ENCODE peak calls at places on chromosome 21, in four cellular contexts. X is IMR-90, A is neuronal stem cell, N is H9. U is an unnamed sample.

GRCh38 chr21:37562920-37563640 is 196.5 kb downstream of the DYRK1A start:
- DNase-seq in N (no peak), X (no peak), A (no peak), U (peak; percentile 13)

GRCh38 chr21:20639026-20639425 is 359.2 kb upstream of the NCAM2 start:
- DNase-seq in N (no peak), X (no peak), A (no peak), U (no peak)

GRCh38 chr21:42671778-42672593 is 18.6 kb downstream of the PDE9A start:
- DNase-seq in A (no peak), X (no peak), N (no peak), U (no peak)

GRCh38 chr21:42261832-42262200 is 42.9 kb downstream of the ABCG1 start:
- DNase-seq in X (no peak), N (no peak), A (no peak), U (no peak)

GRCh38 chr21:42079008-42079938 is 8.2 kb downstream of the UMODL1 start:
- DNase-seq in N (no peak), A (no peak), X (no peak), U (no peak)

GRCh38 chr21:41418956-41419680 is 6.9 kb upstream of the MX1 start:
- DNase-seq in N (no peak), A (no peak), X (no peak), U (no peak)

GRCh38 chr21:45029298-45029967 is 44.9 kb upstream of the ADARB1 start:
- DNase-seq in N (peak; percentile 64), X (no peak), A (no peak), U (no peak)

GRCh38 chr21:43340491-43341348 is 86.2 kb downstream of the SIK1 start:
- DNase-seq in N (no peak), X (peak; percentile 95), A (no peak), U (peak; percentile 50)

GRCh38 chr21:22319435-22319834 is 1321.2 kb downstream of the NCAM2 start:
- DNase-seq in X (no peak), A (no peak), N (no peak), U (no peak)

GRCh38 chr21:14843991-14844390 is 220.8 kb downstream of the NRIP1 start:
- DNase-seq in N (no peak), X (peak; percentile 53), A (no peak), U (peak; percentile 47)

GRCh38 chr21:26835027-26835713 is 10.0 kb downstream of the ADAMTS1 start:
- DNase-seq in A (no peak), N (no peak), X (peak; percentile 85), U (peak; percentile 87)

GRCh38 chr21:36508948-36509347 is 29.0 kb upstream of the CLDN14 start:
- DNase-seq in X (no peak), A (no peak), N (no peak), U (no peak)

GRCh38 chr21:39518845-39519205 is 67.1 kb downstream of the SH3BGR start:
- DNase-seq in A (no peak), N (no peak), X (no peak), U (no peak)

GRCh38 chr21:29343517-29343916 is 44.8 kb downstream of the BACH1 start:
- DNase-seq in N (no peak), X (peak; percentile 94), A (no peak), U (peak; percentile 48)

GRCh38 chr21:31873696-31874599 is 1.1 kb downstream of the HUNK start:
- DNase-seq in A (peak; percentile 62), N (peak; percentile 60), X (peak; percentile 33), U (peak; percentile 73)
- H3K14ac ChIP-seq in A (peak overlapping the region; percentile 77), N (peak overlapping the region; percentile 79), X (peak overlapping the region; percentile 63), U (peak overlapping the region; percentile 80)

GRCh38 chr21:31659286-31660133 is at the start of gene SOD1:
- DNase-seq in N (peak; percentile 94), X (peak; percentile 89), A (peak; percentile 84), U (peak; percentile 89)
- H3K14ac ChIP-seq in N (peak within 1 kb of the TSS; percentile 74), X (peak within 1 kb of the TSS; percentile 97), A (peak within 1 kb of the TSS; percentile 99), U (peak within 1 kb of the TSS; percentile 87)

GRCh38 chr21:25734654-25735220 is at the start of the genes ATP5PF and GABPA:
- DNase-seq in A (peak; percentile 97), X (peak; percentile 99), N (peak; percentile 98), U (peak; percentile 98)

GRCh38 chr21:25733859-25734653 is 648 bp downstream of the ATP5PF start:
- DNase-seq in A (no peak), X (peak; percentile 35), N (no peak), U (peak; percentile 26)

GRCh38 chr21:25732091-25732760 is 2.5 kb downstream of the ATP5PF start:
- DNase-seq in N (no peak), A (no peak), X (no peak), U (peak; percentile 95)

GRCh38 chr21:25735221-25735894 is 586 bp downstream of the GABPA start:
- DNase-seq in N (peak; percentile 91), X (peak; percentile 88), A (peak; percentile 77), U (no peak)

DNA sequence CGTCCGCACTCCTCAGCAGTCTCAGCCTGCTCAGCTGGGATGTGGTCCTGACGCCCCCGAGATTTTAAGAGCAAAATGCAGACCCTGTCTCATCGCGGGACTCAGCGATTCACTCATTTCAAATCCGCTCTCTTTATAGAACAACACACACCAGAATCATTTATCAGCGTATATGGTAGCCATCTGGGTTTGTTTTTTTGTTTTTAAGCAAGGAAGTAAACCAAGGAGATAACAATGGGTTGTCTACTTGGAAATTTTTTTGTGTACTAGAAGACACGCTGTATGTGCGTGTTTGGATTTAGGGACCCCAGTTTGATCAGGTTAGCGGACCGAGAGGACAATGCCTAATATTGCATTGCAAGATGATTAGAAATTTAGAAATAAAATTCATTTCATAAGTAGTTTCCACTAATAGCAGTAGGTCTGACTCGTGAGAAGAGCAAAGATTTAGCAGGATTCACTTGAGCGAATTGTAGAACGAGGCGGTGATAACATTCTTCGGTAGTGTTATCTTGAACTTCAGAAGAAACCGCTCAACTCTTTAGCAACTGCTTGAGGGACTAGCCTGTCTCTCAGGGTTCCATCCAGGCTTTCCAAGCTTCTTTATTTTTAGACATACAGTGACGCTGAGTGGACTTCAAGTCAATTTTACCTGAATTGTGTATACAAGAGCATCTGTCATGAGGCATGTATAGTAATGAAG is 1.3 kb downstream of the GABPA start:
- DNase-seq in N (no peak), X (peak; percentile 42), A (no peak), U (peak; percentile 79)
- H3K14ac ChIP-seq in N (peak overlapping the region; percentile 49), X (peak overlapping the region; percentile 87), A (peak overlapping the region; percentile 89), U (peak overlapping the region; percentile 23)

GRCh38 chr21:33642027-33642895 is at the start of gene ITSN1:
- DNase-seq in N (peak; percentile 99), X (peak; percentile 99), A (peak; percentile 100), U (peak; percentile 99)
- H3K14ac ChIP-seq in N (peak within 1 kb of the TSS; percentile 96), X (peak within 1 kb of the TSS; percentile 99), A (peak within 1 kb of the TSS; percentile 51), U (peak within 1 kb of the TSS; percentile 93)

DNA sequence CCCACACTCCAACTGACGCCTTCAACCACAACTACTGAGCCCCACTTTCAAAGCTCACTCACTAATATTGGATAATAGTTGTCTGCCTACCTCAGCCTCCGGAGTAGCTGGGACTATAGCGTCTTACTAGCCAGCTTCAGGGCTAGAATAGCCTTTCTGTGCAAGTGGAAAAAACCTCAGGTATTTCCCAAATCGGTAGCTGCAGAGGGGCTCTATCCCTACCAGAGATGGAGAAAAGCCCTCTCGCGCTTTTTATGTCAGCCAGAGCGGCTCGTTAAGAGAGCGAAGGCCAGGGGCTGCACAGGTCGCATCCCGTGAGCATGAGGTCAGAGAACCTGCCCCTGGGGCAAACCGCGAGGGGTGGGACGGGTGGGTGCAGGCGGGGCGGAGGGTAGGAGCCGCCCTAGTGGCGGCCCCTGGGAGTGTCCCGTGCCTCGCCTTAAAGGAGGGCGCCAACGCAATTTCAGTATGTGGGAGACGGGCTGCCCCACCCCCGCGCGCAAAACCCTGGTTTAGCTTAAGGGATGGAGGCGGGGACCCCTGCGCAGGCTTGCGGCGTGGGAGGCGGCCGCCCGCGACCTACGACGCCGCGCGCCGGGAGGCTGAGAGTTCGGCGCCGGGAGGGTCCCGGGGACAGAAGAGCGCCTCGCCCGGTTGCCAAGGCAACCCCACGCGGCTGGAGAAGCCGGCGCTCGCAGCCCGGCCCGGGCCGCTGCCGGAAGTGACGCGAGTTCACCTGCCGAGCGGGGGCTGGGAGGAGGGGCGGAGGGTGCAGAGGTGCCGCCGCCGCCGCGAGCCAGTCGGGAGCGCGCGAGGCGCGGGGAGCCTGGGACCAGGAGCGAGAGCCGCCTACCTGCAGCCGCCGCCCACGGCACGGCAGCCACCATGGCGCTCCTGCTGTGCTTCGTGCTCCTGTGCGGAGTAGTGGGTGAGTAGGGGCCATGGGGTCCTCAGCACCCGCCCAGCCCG is at the start of gene CXADR:
- DNase-seq in N (peak; percentile 93), A (peak; percentile 92), X (no peak), U (peak; percentile 39)
- H3K14ac ChIP-seq in N (peak within 1 kb of the TSS; percentile 94), A (peak within 1 kb of the TSS; percentile 87), X (no peak within 1 kb of the TSS), U (peak within 1 kb of the TSS; percentile 89)

GRCh38 chr21:34889537-34890257 is 159.4 kb downstream of the RUNX1 start:
- DNase-seq in A (no peak), X (peak; percentile 77), N (peak; percentile 51), U (peak; percentile 84)
- H3K14ac ChIP-seq in A (no peak overlapping the region), X (peak overlapping the region; percentile 73), N (peak overlapping the region; percentile 48), U (peak overlapping the region; percentile 64)

DNA sequence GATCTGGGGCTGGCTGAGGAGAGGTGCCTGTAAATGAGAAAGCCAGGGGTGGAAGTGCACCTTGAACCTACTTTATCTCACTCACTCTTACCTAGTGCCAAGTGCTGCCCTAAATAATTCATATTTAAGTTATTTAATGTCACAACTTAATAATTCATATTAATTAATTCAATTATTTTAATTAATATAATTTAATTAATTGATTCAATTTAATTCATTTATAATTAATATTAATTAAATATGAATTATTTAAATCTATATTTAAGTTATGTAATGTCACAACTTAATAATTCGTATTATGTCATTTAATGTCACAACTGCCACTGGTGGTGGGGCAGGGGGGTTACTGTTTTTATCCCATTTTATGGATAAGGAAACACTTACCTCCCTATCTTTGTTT is 361.6 kb upstream of the RUNX1 start:
- DNase-seq in A (no peak), X (no peak), N (no peak), U (no peak)
- H3K14ac ChIP-seq in A (no peak overlapping the region), X (no peak overlapping the region), N (no peak overlapping the region), U (no peak overlapping the region)

GRCh38 chr21:32351428-32351827 is 41.4 kb downstream of the URB1 start:
- DNase-seq in A (no peak), N (peak; percentile 6), X (no peak), U (peak; percentile 69)

GRCh38 chr21:32350981-32351380 is 41.8 kb downstream of the URB1 start:
- DNase-seq in N (peak; percentile 16), A (no peak), X (no peak), U (peak; percentile 42)

GRCh38 chr21:32352556-32352955 is 40.3 kb downstream of the URB1 start:
- DNase-seq in A (no peak), X (no peak), N (no peak), U (no peak)

GRCh38 chr21:32350211-32350980 is 42.4 kb downstream of the URB1 start:
- DNase-seq in N (peak; percentile 3), X (no peak), A (no peak), U (no peak)

GRCh38 chr21:32353002-32353711 is 39.7 kb downstream of the URB1 start:
- DNase-seq in A (no peak), X (no peak), N (no peak), U (no peak)
- H3K14ac ChIP-seq in A (no peak overlapping the region), X (no peak overlapping the region), N (no peak overlapping the region), U (no peak overlapping the region)

GRCh38 chr21:46099476-46099875 is 1.6 kb downstream of the COL6A2 start:
- DNase-seq in X (peak; percentile 34), A (no peak), N (peak; percentile 62), U (no peak)

GRCh38 chr21:46096997-46097825 is 701 bp upstream of the COL6A2 start:
- DNase-seq in X (no peak), N (peak; percentile 44), A (no peak), U (no peak)

GRCh38 chr21:46097826-46098286 is at the start of gene COL6A2:
- DNase-seq in A (peak; percentile 54), X (peak; percentile 71), N (peak; percentile 78), U (peak; percentile 10)

GRCh38 chr21:46100020-46100419 is 2.1 kb downstream of the COL6A2 start:
- DNase-seq in X (no peak), A (no peak), N (no peak), U (no peak)

GRCh38 chr21:46098303-46099141 is 610 bp downstream of the COL6A2 start:
- DNase-seq in A (no peak), N (peak; percentile 49), X (no peak), U (no peak)
- H3K14ac ChIP-seq in A (no peak overlapping the region), N (no peak overlapping the region), X (peak overlapping the region; percentile 83), U (peak overlapping the region; percentile 50)

U was measured in trophoblast cell.